ENCODE peak calls at places on chromosomes 11 and 22, in seven cellular contexts. H, C, T, U, Z, N and B are unnamed samples.
A peak's percentile ranks its signal among the peaks of the same experiment; 100 is the strongest.

GRCh38 chr22:36544107-36544620 is 15.2 kb upstream of the EIF3D start:
- DNase-seq in H (no peak), C (no peak), T (no peak), U (no peak), Z (no peak), N (no peak), B (no peak)

GRCh38 chr11:95512177-95512576 is 277.4 kb downstream of the FAM76B start:
- DNase-seq in H (no peak), C (no peak), T (no peak), U (no peak), Z (no peak), N (no peak), B (no peak)

GRCh38 chr11:114366331-114367243 is 33.7 kb downstream of the C11orf71 start:
- DNase-seq in H (no peak), C (no peak), T (no peak), U (no peak), Z (no peak), N (no peak), B (no peak)

GRCh38 chr11:62493801-62494200 is 52.8 kb downstream of the AHNAK start:
- DNase-seq in H (no peak), C (no peak), T (no peak), U (no peak), Z (no peak), N (no peak), B (no peak)

GRCh38 chr11:67268036-67268683 is 1.9 kb downstream of the GRK2 start:
- DNase-seq in H (no peak), C (no peak), T (no peak), U (no peak), Z (no peak), N (no peak), B (peak; percentile 78)

GRCh38 chr22:22903355-22903777 is 15.8 kb downstream of the IGLL5 start:
- DNase-seq in H (no peak), C (no peak), T (no peak), U (no peak), Z (no peak), N (no peak), B (no peak)

GRCh38 chr11:68946416-68947090 is 34.2 kb downstream of the MRGPRD start:
- DNase-seq in H (no peak), C (no peak), T (no peak), U (no peak), Z (no peak), N (no peak), B (no peak)

GRCh38 chr11:69942333-69942820 is 123.2 kb upstream of the FGF3 start:
- DNase-seq in H (no peak), C (no peak), T (no peak), U (no peak), Z (no peak), N (no peak), B (peak; percentile 30)

GRCh38 chr11:19890308-19890707 is 177.7 kb downstream of the NAV2 start:
- DNase-seq in H (no peak), C (no peak), T (no peak), U (no peak), Z (no peak), N (no peak), B (no peak)

GRCh38 chr22:44648821-44649566 is 53.0 kb upstream of the PRR5 start:
- DNase-seq in H (no peak), C (no peak), T (no peak), U (no peak), Z (no peak), N (no peak), B (no peak)